ENCODE peak calls at places on chromosomes 6 and 20, in four cellular contexts. M is prostate gland, U is SK-N-SH, X is neural crest cell. P is an unnamed sample.

GRCh38 chr6:167906899-167907298 is 80.2 kb downstream of the AFDN start:
- DNase-seq in M (peak), U (peak), X (no peak), P (no peak)

GRCh38 chr6:122930252-122931180 is 65.5 kb upstream of the CLVS2 start:
- DNase-seq in M (no peak), U (no peak), X (no peak), P (no peak)

GRCh38 chr20:43916073-43916874 is 1.6 kb downstream of the TOX2 start:
- DNase-seq in M (no peak), U (peak), X (no peak), P (no peak)

GRCh38 chr20:24797864-24798655 is 151.0 kb upstream of the CST7 start:
- DNase-seq in M (no peak), U (no peak), X (no peak), P (no peak)

GRCh38 chr20:62133051-62133845 is 9.9 kb downstream of the PSMA7 start:
- DNase-seq in M (no peak), U (no peak), X (no peak), P (no peak)

GRCh38 chr20:10985536-10985935 is 311.7 kb upstream of the JAG1 start:
- DNase-seq in M (no peak), U (no peak), X (no peak), P (no peak)

GRCh38 chr20:16283307-16283706 is 289.9 kb downstream of the KIF16B start:
- DNase-seq in M (no peak), U (no peak), X (no peak), P (no peak)

GRCh38 chr20:16801919-16802651 is 53.9 kb downstream of the OTOR start:
- DNase-seq in M (peak), U (peak), X (peak), P (peak)

GRCh38 chr6:91198588-91199255 is 611.9 kb upstream of the MAP3K7 start:
- DNase-seq in M (no peak), U (no peak), X (no peak), P (no peak)

DNA sequence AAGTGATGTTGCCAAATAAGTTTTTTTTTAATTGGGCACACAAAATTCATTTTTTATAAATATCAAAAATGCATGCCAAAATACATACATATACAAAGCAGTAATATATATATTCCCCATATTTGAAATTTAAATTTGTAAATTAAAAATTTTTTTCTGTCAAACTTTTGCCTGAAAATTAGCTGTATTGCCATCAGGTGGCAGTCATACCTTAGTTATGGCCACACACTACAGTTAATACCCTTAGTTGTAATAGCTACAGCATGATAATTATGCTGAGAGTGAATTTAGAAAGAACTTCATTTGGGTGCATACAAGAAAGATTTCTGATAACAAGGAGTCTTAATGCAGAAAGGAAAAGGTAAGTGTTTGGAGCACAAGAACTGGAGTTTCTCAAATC is 46.2 kb upstream of the SDHAF4 start:
- DNase-seq in M (no peak), U (peak), X (no peak), P (no peak)
- TF ChIP-seq CTCF in M (no peak), U (peak), X (peak), P (peak)

GRCh38 chr20:63572788-63573738 is 976 bp downstream of the HELZ2 start:
- DNase-seq in M (no peak), U (peak), X (no peak), P (no peak)
- TF ChIP-seq CTCF in M (no peak), U (peak), X (peak), P (peak)

GRCh38 chr6:106510090-106510970 is 119.0 kb downstream of the RTN4IP1 start:
- DNase-seq in M (peak), U (peak), X (peak), P (no peak)
- TF ChIP-seq CTCF in M (no peak), U (peak), X (peak), P (peak)

GRCh38 chr6:49565261-49565660 is 14.8 kb downstream of the C6orf141 start:
- DNase-seq in M (no peak), U (no peak), X (no peak), P (no peak)

GRCh38 chr6:49565855-49566254 is 15.4 kb downstream of the C6orf141 start:
- DNase-seq in M (no peak), U (no peak), X (no peak), P (no peak)

DNA sequence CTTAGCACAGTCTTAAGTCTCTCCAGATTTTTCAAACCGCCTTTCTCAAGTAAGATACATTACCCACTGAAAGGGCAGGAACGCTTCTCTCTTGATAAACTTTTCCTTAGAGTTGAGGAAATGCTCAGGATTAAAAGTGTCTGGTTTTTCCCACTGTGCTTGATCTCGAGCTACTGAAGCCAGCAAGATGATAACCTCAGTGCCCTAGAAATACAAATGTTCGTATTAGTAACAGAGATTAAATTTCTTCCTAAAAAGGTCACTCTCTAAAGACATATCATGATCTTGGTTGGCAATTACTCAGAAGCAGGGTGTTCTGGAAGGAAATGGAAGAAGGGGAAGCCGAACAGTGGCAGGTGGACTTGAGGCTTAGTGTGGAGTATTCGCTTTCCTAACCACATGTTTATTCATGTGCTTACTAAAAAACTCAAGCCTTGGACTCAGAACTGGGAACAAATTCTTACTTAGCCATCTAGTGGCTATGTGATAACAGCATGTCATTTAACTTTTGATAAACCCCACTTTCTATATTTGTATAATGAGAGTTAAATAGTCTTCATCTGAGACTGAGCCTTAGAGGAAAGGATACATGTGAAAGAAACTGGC is 20.1 kb downstream of the C6orf141 start:
- DNase-seq in M (no peak), U (no peak), X (no peak), P (no peak)
- TF ChIP-seq CTCF in M (no peak), U (peak), X (no peak), P (no peak)

DNA sequence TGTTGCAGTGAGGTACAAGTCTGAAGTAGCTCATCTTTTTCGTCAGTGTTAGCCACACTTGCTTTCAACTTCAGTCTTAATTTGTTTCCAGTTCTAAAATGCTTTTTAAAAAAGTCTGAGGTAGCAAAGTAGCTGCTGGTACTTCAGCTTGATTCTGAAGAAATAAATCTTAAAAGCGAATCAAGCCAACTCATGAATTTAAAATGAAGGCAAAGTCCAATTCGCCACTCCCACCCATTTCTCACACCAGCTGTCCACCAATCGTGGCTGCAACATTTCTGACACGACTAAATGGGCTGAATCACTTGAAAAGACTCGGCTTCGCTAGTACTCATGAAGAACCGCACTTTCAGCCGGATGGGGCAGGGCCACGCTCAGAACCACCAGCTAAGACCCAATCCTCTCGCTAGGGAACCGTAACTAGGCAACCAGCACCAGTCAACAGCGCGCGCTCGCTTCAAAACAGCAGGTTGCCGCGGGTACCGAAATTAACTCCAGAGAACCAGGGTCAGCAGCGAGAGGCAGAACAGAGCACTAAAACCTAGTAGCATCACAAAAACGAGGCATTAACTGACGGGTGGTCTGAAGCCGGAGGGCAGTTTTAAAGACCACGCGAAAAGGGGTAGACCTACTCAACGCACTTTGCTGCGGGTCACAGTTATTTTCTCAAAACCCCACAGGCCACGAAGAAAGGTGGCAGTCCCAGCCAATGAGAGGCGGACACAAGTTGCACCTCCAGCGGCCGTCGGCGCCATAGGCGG is 900 bp downstream of the BCLAF1 start:
- DNase-seq in M (peak), U (peak), X (peak), P (peak)
- TF ChIP-seq CTCF in M (no peak), U (no peak), X (peak), P (peak)

GRCh38 chr20:17992224-17992637 is 23.4 kb downstream of the MGME1 start:
- DNase-seq in M (no peak), U (no peak), X (no peak), P (no peak)
- TF ChIP-seq CTCF in M (no peak), U (no peak), X (no peak), P (no peak)

DNA sequence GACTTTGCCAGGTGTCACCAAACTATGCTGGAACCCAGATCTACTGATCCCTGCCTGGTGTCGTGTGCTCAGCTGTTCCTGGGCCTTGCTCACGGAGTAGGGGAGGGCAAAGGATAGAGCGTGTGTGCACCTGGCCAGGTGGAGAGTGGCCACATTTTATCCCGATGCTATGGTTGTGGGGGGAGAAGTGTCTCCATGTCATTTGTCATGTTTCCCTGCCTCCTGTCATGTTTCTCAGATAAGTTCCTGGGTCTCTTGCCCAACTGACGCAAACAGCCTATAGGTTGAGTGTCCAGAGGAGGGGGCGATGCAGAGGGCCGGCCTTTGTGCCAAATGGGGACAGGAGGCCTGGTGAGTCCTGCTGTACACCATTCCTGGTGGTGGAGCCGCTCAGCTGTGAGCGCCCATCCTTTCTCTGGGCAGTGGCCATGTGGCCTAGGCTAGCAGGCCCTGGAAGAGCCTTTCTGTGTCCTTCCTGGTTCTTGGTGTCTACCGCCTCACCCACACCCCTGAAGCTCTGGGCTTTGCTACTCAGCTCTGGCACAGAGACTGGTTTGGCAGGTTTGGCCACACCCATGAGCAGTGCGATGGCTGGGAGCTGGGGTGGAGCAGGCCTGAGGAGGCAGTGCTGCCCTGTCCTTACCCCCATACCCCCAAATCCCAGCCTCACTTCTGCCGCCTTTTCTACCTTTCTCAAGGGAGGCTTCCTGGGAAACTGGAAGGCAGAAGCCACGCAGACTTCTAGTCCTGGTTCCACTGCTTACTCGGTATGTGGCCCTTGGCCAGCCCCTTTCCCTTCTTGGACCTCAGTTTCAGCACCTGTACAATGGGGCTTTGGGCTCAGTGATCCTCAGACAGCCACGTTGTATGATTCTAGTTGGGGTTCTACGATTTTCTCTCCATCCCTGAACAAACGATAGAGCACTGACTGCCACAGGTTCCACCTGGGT is 32.3 kb upstream of the EPB41L1 start:
- DNase-seq in M (peak), U (no peak), X (no peak), P (no peak)
- TF ChIP-seq CTCF in M (no peak), U (no peak), X (no peak), P (no peak)

GRCh38 chr6:1552296-1552761 is 57.4 kb upstream of the FOXC1 start:
- DNase-seq in M (no peak), U (no peak), X (no peak), P (no peak)
- TF ChIP-seq CTCF in M (no peak), U (peak), X (peak), P (peak)

GRCh38 chr20:59648720-59649119 is 44.4 kb downstream of the PHACTR3 start:
- DNase-seq in M (no peak), U (no peak), X (no peak), P (no peak)

GRCh38 chr20:59652381-59652780 is 48.0 kb downstream of the PHACTR3 start:
- DNase-seq in M (no peak), U (no peak), X (no peak), P (no peak)

GRCh38 chr20:59646487-59646886 is 42.1 kb downstream of the PHACTR3 start:
- DNase-seq in M (no peak), U (no peak), X (no peak), P (no peak)

GRCh38 chr20:59647271-59647670 is 42.9 kb downstream of the PHACTR3 start:
- DNase-seq in M (no peak), U (no peak), X (no peak), P (no peak)

DNA sequence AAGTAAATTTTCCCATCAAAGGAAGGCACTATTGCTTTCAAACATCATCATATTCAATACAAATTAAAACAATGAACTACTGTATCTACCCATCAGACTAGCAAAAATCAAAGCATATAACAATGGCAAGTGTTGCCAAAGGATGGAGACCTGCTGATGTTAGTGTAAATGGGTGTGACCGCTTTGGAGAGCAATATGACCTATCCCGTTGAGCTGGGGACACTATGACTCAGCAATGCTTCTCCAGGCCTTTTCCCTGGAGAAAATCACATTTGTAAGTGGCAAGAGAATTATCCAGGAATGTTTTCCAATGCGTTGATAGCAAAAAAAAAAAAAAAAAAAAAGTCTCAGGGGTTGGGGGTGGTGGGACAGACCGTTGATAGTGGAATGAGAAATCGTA is 46.1 kb downstream of the PHACTR3 start:
- DNase-seq in M (no peak), U (no peak), X (no peak), P (no peak)
- TF ChIP-seq CTCF in M (no peak), U (no peak), X (no peak), P (no peak)